ENCODE peak calls at places on chromosomes 7 and 10, in six cellular contexts. X, T, Y, U, B and V are unnamed samples.

GRCh38 chr7:77580762-77581350 is 43.8 kb downstream of the PTPN12 start:
- DNase-seq in B (no peak), X (no peak), Y (no peak), U (peak; percentile 52), T (peak; percentile 61), V (no peak)

GRCh38 chr10:104441601-104442000 is 88.0 kb downstream of the CFAP58 start:
- DNase-seq in B (peak; percentile 83), U (no peak), T (peak; percentile 97), X (no peak), Y (no peak), V (no peak)

GRCh38 chr10:121165276-121165675 is 314.1 kb downstream of the WDR11 start:
- DNase-seq in Y (no peak), U (no peak), B (peak; percentile 42), X (no peak), T (no peak), V (no peak)

GRCh38 chr10:79322616-79323566 is 24.4 kb upstream of the PPIF start:
- DNase-seq in U (peak; percentile 72), X (peak; percentile 73), Y (no peak), B (peak; percentile 77), T (peak; percentile 91), V (peak; percentile 25)

GRCh38 chr10:34364253-34365037 is 450.7 kb downstream of the PARD3 start:
- DNase-seq in T (no peak), Y (no peak), U (no peak), B (no peak), X (no peak), V (no peak)

GRCh38 chr7:47153571-47153970 is 428.3 kb downstream of the TNS3 start:
- DNase-seq in X (no peak), Y (peak; percentile 3), U (peak; percentile 73), T (peak; percentile 39), B (no peak), V (no peak)

GRCh38 chr7:34750209-34750608 is 92.2 kb downstream of the NPSR1 start:
- DNase-seq in U (no peak), X (no peak), T (no peak), Y (no peak), B (no peak), V (no peak)

GRCh38 chr10:15824498-15824897 is 35.8 kb downstream of the MINDY3 start:
- DNase-seq in X (no peak), T (peak; percentile 53), U (no peak), Y (no peak), B (peak; percentile 52), V (no peak)

GRCh38 chr7:2373124-2373556 is 18.5 kb downstream of the EIF3B start:
- DNase-seq in T (peak; percentile 28), B (no peak), U (no peak), X (no peak), Y (no peak), V (no peak)

GRCh38 chr10:91891285-91892001 is 17.8 kb downstream of the FGFBP3 start:
- DNase-seq in T (peak; percentile 88), X (no peak), U (no peak), Y (no peak), B (peak; percentile 36), V (no peak)

GRCh38 chr7:133582766-133583523 is 330.1 kb downstream of the EXOC4 start:
- DNase-seq in U (no peak), T (peak; percentile 90), X (no peak), Y (no peak), B (no peak), V (no peak)

GRCh38 chr7:149764481-149765398 is 8.6 kb downstream of the ZNF467 start:
- DNase-seq in X (no peak), U (no peak), T (no peak), Y (no peak), B (no peak), V (no peak)

GRCh38 chr7:43583424-43584199 is 704 bp downstream of the STK17A start:
- DNase-seq in Y (peak; percentile 41), U (peak; percentile 89), B (no peak), T (peak; percentile 66), X (peak; percentile 61), V (peak; percentile 66)

GRCh38 chr7:91319326-91319725 is 55.1 kb downstream of the FZD1 start:
- DNase-seq in U (no peak), X (no peak), T (no peak), Y (no peak), B (no peak), V (no peak)

GRCh38 chr10:32331606-32332005 is 15.4 kb downstream of the EPC1 start:
- DNase-seq in Y (no peak), X (no peak), U (no peak), B (peak; percentile 67), T (no peak), V (no peak)